ENCODE peak calls at places on chromosomes 13 and 19, in six cellular contexts. V is WTC11, Q is K562, W is H1, L is HepG2, J is GM12878. K is an unnamed sample.

GRCh38 chr19:35629332-35629633 is 447 bp downstream of the RBM42 start:
- DNase-seq in V (no peak), Q (no peak), W (no peak), L (no peak), J (no peak), K (no peak)

GRCh38 chr19:48444129-48444932 is 1.5 kb upstream of the GRWD1 start:
- DNase-seq in V (no peak), Q (no peak), W (no peak), L (no peak), J (no peak), K (no peak)

GRCh38 chr19:1608414-1609391 is 3.4 kb upstream of the UQCR11 start:
- DNase-seq in V (no peak), Q (no peak), W (no peak), L (no peak), J (no peak), K (no peak)

GRCh38 chr19:7799640-7800355 is 30.2 kb upstream of the EVI5L start:
- DNase-seq in V (peak), Q (peak), W (peak), L (peak), J (no peak), K (peak)

GRCh38 chr19:41392775-41393174 is 4.4 kb downstream of the EXOSC5 start:
- DNase-seq in V (no peak), Q (no peak), W (no peak), L (no peak), J (no peak), K (no peak)

GRCh38 chr19:50329146-50329925 is at the start of gene KCNC3:
- DNase-seq in V (peak), Q (peak), W (peak), L (peak), J (peak), K (peak)

GRCh38 chr13:70235565-70235964 is 127.3 kb upstream of the KLHL1 start:
- DNase-seq in V (no peak), Q (no peak), W (no peak), L (no peak), J (no peak), K (no peak)

GRCh38 chr13:31588331-31588730 is 151.0 kb upstream of the RXFP2 start:
- DNase-seq in V (no peak), Q (no peak), W (no peak), L (no peak), J (no peak), K (no peak)

GRCh38 chr19:30082168-30082567 is 140.1 kb downstream of the URI1 start:
- DNase-seq in V (no peak), Q (no peak), W (no peak), L (no peak), J (no peak), K (no peak)

GRCh38 chr19:11377237-11377636 is 2.8 kb downstream of the SWSAP1 start:
- DNase-seq in V (no peak), Q (peak), W (no peak), L (no peak), J (no peak), K (no peak)

GRCh38 chr19:17686592-17687042 is 1.5 kb downstream of the UNC13A start:
- DNase-seq in V (peak), Q (peak), W (peak), L (no peak), J (no peak), K (peak)

GRCh38 chr13:93248627-93249047 is 22.0 kb downstream of the GPC6 start:
- DNase-seq in V (peak), Q (peak), W (no peak), L (peak), J (no peak), K (no peak)

GRCh38 chr13:50387124-50387581 is 371.9 kb downstream of the KCNRG start:
- DNase-seq in V (peak), Q (peak), W (peak), L (peak), J (no peak), K (no peak)

GRCh38 chr13:40648040-40648439 is 18.4 kb downstream of the FOXO1 start:
- DNase-seq in V (no peak), Q (no peak), W (no peak), L (no peak), J (no peak), K (no peak)

GRCh38 chr19:43700368-43701015 is 15.4 kb upstream of the IRGC start:
- DNase-seq in V (no peak), Q (no peak), W (no peak), L (no peak), J (no peak), K (no peak)

GRCh38 chr13:111202745-111203144 is 87.6 kb downstream of the ARHGEF7 start:
- DNase-seq in V (no peak), Q (peak), W (no peak), L (no peak), J (no peak), K (peak)

GRCh38 chr19:51001495-51001894 is at the start of gene KLK8:
- DNase-seq in V (no peak), Q (no peak), W (no peak), L (no peak), J (no peak), K (no peak)

GRCh38 chr13:94217370-94217769 is 262.1 kb downstream of the DCT start:
- DNase-seq in V (no peak), Q (no peak), W (no peak), L (no peak), J (no peak), K (no peak)

GRCh38 chr13:27574661-27575060 is 45.7 kb downstream of the LNX2 start:
- DNase-seq in V (no peak), Q (no peak), W (no peak), L (no peak), J (no peak), K (no peak)

GRCh38 chr13:27578121-27579030 is 42.0 kb downstream of the LNX2 start:
- DNase-seq in V (no peak), Q (no peak), W (no peak), L (no peak), J (no peak), K (no peak)

GRCh38 chr13:27569405-27569804 is 50.9 kb downstream of the LNX2 start:
- DNase-seq in V (no peak), Q (no peak), W (no peak), L (no peak), J (peak), K (no peak)

DNA sequence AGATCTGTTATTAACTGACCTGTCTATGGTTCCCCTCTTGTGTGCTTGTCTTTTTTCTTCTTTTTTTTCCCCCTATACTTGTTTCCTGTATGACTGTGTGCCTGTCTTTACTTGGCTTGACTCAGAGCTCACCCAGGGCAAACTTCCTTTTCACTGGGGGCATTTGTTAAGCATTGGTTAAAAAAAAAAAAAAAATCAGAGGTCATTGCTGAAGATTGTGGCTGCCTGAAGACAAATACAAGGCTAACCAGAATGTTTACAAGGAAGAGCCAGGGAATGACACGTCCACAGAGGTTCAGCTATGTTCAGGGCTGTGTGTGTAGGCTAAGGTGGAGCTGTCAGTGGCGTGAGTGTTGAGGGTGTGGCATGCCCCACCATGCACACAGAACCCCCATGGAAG is 47.1 kb downstream of the LNX2 start:
- DNase-seq in V (no peak), Q (no peak), W (no peak), L (peak), J (no peak), K (no peak)
- TF ChIP-seq ATF3 in V (no peak), Q (no peak), W (no peak), L (no peak), J (no peak), K (no peak)

GRCh38 chr19:3178377-3178972 is at the start of gene S1PR4:
- DNase-seq in V (no peak), Q (no peak), W (no peak), L (no peak), J (no peak), K (no peak)
- TF ChIP-seq ATF3 in V (no peak), Q (no peak), W (no peak), L (no peak), J (no peak), K (no peak)

GRCh38 chr13:97223711-97224461 is 1.8 kb downstream of the MBNL2 start:
- DNase-seq in V (no peak), Q (peak), W (peak), L (peak), J (no peak), K (peak)
- TF ChIP-seq ATF3 in V (no peak), Q (peak), W (no peak), L (peak), J (no peak), K (peak)

DNA sequence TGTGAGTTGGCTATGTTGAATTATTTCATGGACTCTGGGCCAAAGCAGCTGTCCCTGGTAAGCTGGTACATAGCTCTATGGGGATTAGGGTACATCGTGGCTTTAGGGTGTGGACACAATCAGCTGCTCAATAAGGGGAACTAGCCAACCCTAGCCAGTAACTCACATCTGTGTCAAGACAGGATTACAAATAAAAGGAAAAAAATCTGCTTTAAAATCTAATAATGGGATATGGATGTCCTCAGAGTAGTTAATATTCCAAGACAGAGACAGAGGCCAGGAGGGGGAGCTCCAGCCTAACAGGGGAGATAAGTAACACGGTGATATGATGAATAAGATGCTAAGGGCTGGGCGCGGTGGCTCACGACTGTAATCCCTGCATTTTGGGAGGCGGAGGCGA is 21.1 kb upstream of the ZNF766 start:
- DNase-seq in V (peak), Q (peak), W (peak), L (peak), J (no peak), K (peak)
- TF ChIP-seq ATF3 in V (no peak), Q (no peak), W (no peak), L (no peak), J (no peak), K (no peak)

GRCh38 chr13:78319101-78319627 is 284.2 kb downstream of the POU4F1 start:
- DNase-seq in V (no peak), Q (no peak), W (no peak), L (peak), J (no peak), K (no peak)
- TF ChIP-seq ATF3 in V (no peak), Q (no peak), W (no peak), L (no peak), J (no peak), K (no peak)

GRCh38 chr13:59587030-59587429 is 576.7 kb downstream of the DIAPH3 start:
- DNase-seq in V (no peak), Q (no peak), W (no peak), L (no peak), J (no peak), K (no peak)

GRCh38 chr13:59584101-59584500 is 579.6 kb downstream of the DIAPH3 start:
- DNase-seq in V (no peak), Q (no peak), W (no peak), L (no peak), J (no peak), K (no peak)

GRCh38 chr13:59584902-59585670 is 578.6 kb downstream of the DIAPH3 start:
- DNase-seq in V (no peak), Q (no peak), W (no peak), L (no peak), J (no peak), K (no peak)

GRCh38 chr13:59587971-59588716 is 575.6 kb downstream of the DIAPH3 start:
- DNase-seq in V (no peak), Q (no peak), W (no peak), L (no peak), J (no peak), K (no peak)

DNA sequence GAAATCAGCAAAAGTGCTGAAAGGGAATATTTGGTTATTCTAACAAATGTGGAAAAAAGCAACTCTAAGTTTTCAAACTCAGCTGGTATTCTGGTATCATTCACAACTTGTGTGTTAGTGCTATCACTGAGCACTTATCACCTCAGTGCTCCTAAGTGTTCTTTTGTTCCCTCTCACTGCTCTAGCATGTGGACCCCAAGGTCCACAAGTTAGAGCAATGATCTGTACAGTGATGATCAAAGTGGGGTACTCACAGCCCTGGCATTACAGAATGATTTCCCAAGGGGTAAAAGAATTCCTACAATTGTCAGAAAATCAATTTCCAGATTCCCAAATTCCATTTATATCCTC is 575.0 kb downstream of the DIAPH3 start:
- DNase-seq in V (no peak), Q (no peak), W (no peak), L (no peak), J (no peak), K (no peak)
- TF ChIP-seq ATF3 in V (no peak), Q (no peak), W (no peak), L (no peak), J (no peak), K (no peak)

DNA sequence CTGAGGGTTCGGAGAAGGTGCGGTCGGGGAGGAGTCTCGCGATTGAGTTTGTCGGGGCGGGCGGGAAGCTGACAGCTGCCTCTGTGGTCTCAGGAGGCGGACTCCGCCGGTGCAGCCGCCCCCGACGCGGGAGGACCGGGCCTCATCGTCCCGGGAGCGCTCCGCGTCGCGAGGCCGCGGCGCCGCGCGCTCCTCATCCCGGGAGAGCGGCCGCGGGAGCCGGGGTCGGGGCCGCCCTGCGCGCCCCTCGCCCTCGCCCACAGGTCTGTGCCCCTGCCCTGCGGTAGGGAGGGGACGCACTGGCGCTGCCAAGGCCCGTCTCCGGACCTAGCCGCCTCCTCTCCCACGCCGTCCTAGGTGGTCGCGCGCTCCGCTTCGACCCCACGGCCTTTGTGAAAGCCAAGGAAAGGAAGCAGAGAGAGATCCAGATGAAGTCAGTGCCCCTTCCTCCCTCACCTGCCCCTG is 6.9 kb downstream of the PGLYRP1 start:
- DNase-seq in V (no peak), Q (no peak), W (peak), L (no peak), J (no peak), K (no peak)
- TF ChIP-seq ATF3 in V (no peak), Q (no peak), W (no peak), L (no peak), J (no peak), K (no peak)

GRCh38 chr19:6100284-6100915 is 9.9 kb downstream of the RFX2 start:
- DNase-seq in V (no peak), Q (peak), W (no peak), L (no peak), J (no peak), K (no peak)
- TF ChIP-seq ATF3 in V (no peak), Q (no peak), W (no peak), L (no peak), J (no peak), K (no peak)

GRCh38 chr19:32406161-32407003 is 812 bp downstream of the DPY19L3 start:
- DNase-seq in V (peak), Q (no peak), W (no peak), L (no peak), J (no peak), K (peak)
- TF ChIP-seq ATF3 in V (no peak), Q (no peak), W (no peak), L (no peak), J (no peak), K (no peak)